ENCODE peak calls at places on chromosomes 12 and 14, in four cellular contexts. O is IMR-90, F is A549, S is K562. X is an unnamed sample.
A peak's percentile ranks its signal among the peaks of the same experiment; 100 is the strongest.

GRCh38 chr12:53532524-53533445 is 25.5 kb upstream of the NPFF start:
- DNase-seq in F (no peak), S (no peak), O (no peak), X (no peak)

GRCh38 chr12:68808388-68809189 is 612 bp downstream of the MDM2 start:
- DNase-seq in S (peak; percentile 70), F (peak; percentile 95), O (peak; percentile 93), X (peak; percentile 96)

GRCh38 chr14:43031598-43031997 is 1424.9 kb downstream of the LRFN5 start:
- DNase-seq in F (peak; percentile 42), O (no peak), S (no peak), X (no peak)

GRCh38 chr14:24965934-24966593 is 83.9 kb downstream of the STXBP6 start:
- DNase-seq in S (no peak), O (peak; percentile 90), F (peak; percentile 28), X (no peak)

GRCh38 chr14:21036746-21037145 is 2.1 kb upstream of the RNASE13 start:
- DNase-seq in S (no peak), F (no peak), O (no peak), X (no peak)

GRCh38 chr14:59360923-59361794 is 104.0 kb downstream of the GPR135 start:
- DNase-seq in F (peak; percentile 90), S (peak; percentile 68), O (peak; percentile 82), X (peak; percentile 59)

GRCh38 chr12:130421896-130422295 is 84.2 kb downstream of the PIWIL1 start:
- DNase-seq in S (no peak), O (no peak), F (no peak), X (no peak)

GRCh38 chr12:132716356-132716755 is 5.7 kb downstream of the PGAM5 start:
- DNase-seq in S (no peak), F (no peak), O (no peak), X (no peak)

GRCh38 chr12:41932470-41932991 is 212.1 kb downstream of the GXYLT1 start:
- DNase-seq in F (no peak), S (peak; percentile 43), O (no peak), X (no peak)

GRCh38 chr12:52291267-52291935 is at the start of gene KRT81:
- DNase-seq in O (no peak), S (no peak), F (no peak), X (no peak)

GRCh38 chr14:52792097-52792415 is 649 bp upstream of the GNPNAT1 start:
- DNase-seq in O (no peak), F (no peak), S (no peak), X (no peak)

GRCh38 chr12:52197371-52198231 is 5.8 kb upstream of the KRT80 start:
- DNase-seq in O (no peak), F (no peak), S (no peak), X (no peak)

GRCh38 chr14:31677052-31677451 is 115.8 kb downstream of the NUBPL start:
- DNase-seq in S (no peak), F (no peak), O (no peak), X (no peak)

GRCh38 chr12:6539276-6540134 is 5.2 kb downstream of the GAPDH start:
- DNase-seq in S (peak; percentile 30), F (peak; percentile 62), O (peak; percentile 38), X (no peak)

GRCh38 chr12:50979369-50980052 is 27.2 kb downstream of the HIGD1C start:
- DNase-seq in F (no peak), S (no peak), O (no peak), X (no peak)

GRCh38 chr14:106875503-106875902 is 1349.1 kb downstream of the TMEM121 start:
- DNase-seq in O (no peak), S (no peak), F (no peak), X (no peak)

GRCh38 chr14:40987481-40987880 is 619.2 kb upstream of the LRFN5 start:
- DNase-seq in F (no peak), O (no peak), S (no peak), X (no peak)

GRCh38 chr14:58638231-58639205 is 756 bp downstream of the DACT1 start:
- DNase-seq in F (peak; percentile 10), S (no peak), O (peak; percentile 30), X (no peak)

GRCh38 chr12:18581232-18581962 is 156.4 kb downstream of the PLCZ1 start:
- DNase-seq in O (peak; percentile 63), F (no peak), S (no peak), X (no peak)

GRCh38 chr12:62308201-62308600 is 48.0 kb downstream of the USP15 start:
- DNase-seq in S (no peak), O (no peak), F (no peak), X (no peak)

GRCh38 chr14:87149583-87150354 is 843.2 kb downstream of the GALC start:
- DNase-seq in F (no peak), S (no peak), O (peak; percentile 77), X (no peak)

GRCh38 chr12:22229652-22230279 is 104.7 kb downstream of the ST8SIA1 start:
- DNase-seq in O (peak; percentile 44), S (no peak), F (peak; percentile 52), X (peak; percentile 7)

DNA sequence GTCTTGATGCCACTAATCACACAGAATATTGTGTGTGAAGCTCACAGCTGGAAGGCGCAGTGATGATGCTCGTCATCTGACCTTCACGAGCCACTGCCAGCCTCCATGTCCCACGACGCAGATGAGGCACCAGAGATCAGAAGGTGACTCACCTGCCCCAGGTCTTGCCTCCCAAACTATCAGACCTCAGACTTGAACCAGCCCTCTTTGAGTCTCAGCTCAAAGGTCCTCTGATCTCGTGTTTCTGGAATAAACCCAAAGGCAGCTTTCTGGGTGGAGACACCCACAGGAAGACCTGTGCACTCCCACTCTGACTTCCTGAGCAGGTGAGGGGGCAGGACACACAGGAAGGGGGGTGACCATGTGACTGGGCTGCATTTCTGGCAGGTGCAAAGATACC is 19.6 kb upstream of the CHGA start:
- DNase-seq in F (no peak), O (no peak), S (no peak), X (no peak)
- TF ChIP-seq MAZ in F (no peak), O (no peak), S (no peak), X (no peak)

GRCh38 chr12:124565071-124565491 is 2.3 kb downstream of the NCOR2 start:
- DNase-seq in S (no peak), O (no peak), F (no peak), X (no peak)
- TF ChIP-seq MAZ in S (no peak), O (no peak), F (no peak), X (no peak)

GRCh38 chr12:79658221-79658620 is 32.5 kb downstream of the PAWR start:
- DNase-seq in S (no peak), O (peak; percentile 65), F (no peak), X (no peak)

GRCh38 chr12:79664518-79664917 is 26.2 kb downstream of the PAWR start:
- DNase-seq in F (no peak), O (no peak), S (no peak), X (no peak)

GRCh38 chr12:79662046-79662811 is 28.5 kb downstream of the PAWR start:
- DNase-seq in O (peak; percentile 45), F (peak; percentile 27), S (no peak), X (peak; percentile 84)

GRCh38 chr12:79659961-79660431 is 30.8 kb downstream of the PAWR start:
- DNase-seq in S (no peak), O (no peak), F (no peak), X (no peak)

DNA sequence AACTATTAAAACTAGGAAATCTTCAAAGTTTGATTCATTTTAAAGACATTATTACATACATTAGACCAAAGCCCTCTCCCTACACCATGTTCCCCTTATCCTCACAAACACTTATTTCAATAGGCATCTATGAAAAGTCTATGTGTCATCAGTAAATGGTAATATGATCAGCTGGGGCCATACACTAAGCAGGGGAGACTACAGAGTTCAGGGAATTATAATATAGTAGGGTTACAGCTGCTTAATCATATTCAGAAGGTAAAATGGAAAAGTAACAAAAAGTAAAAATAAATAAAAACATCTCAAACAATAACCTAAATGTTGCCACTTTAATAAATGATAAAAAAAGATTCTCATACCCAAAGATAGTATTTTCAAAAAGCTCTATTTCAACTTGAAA is 29.1 kb downstream of the PAWR start:
- DNase-seq in O (peak; percentile 58), F (no peak), S (no peak), X (no peak)
- TF ChIP-seq MAZ in O (no peak), F (no peak), S (no peak), X (no peak)

DNA sequence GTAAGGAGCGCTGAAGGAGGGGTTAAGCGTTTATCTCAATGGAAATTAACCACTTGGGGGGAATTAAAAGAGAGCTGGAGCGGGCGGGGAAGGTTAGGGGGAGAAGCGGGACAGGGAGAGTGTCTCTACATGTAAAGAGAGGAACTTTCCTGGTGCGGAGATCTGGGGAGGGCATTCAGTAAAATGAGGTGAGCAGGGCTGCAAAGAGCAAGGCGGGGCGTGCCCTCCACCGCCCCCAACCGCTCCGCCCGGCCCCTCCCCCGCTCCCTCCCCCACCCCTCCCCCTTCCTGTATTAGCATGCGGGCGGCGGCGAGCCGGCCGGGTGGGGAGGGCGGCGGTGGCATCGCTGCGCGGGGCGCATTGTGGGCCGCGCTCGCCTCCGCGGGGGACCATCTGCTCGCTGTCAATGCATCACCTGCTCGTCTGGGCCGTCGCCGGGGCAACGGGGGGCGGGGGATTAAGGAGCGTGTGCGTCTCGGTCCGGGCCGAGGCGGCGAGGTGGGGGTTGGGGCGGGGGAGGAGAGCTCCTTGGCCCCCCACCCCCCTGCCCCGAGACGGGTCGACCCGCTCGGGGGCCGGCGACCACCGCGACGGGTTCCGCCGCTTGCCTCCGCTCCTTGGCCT is 498 bp downstream of the C12orf42 start:
- DNase-seq in O (no peak), F (peak; percentile 14), S (peak; percentile 28), X (no peak)
- TF ChIP-seq MAZ in O (no peak), F (no peak), S (no peak), X (no peak)

GRCh38 chr14:101252443-101253214 is 308.7 kb upstream of the DIO3 start:
- DNase-seq in F (no peak), S (no peak), O (no peak), X (no peak)
- TF ChIP-seq MAZ in F (no peak), S (no peak), O (no peak), X (no peak)

GRCh38 chr14:69427596-69427995 is 29.1 kb downstream of the SLC39A9 start:
- DNase-seq in F (no peak), O (no peak), S (no peak), X (no peak)
- TF ChIP-seq MAZ in F (no peak), O (no peak), S (no peak), X (no peak)

GRCh38 chr12:58548801-58549200 is 371.5 kb downstream of the LRIG3 start:
- DNase-seq in F (no peak), O (no peak), S (no peak), X (no peak)
- TF ChIP-seq MAZ in F (no peak), O (no peak), S (no peak), X (no peak)